ENCODE peak calls at places on chromosome 12, in eight cellular contexts. K is epithelial cell of esophagus, H is lower leg skin, Z is HFF-Myc, G is astrocyte of the spinal cord, R is cardiac muscle cell, F is tibial artery, I is AG04450. Q is an unnamed sample.

GRCh38 chr12:104921340-104921739 is 36.8 kb downstream of the SLC41A2 start:
- DNase-seq in R (no peak), G (no peak), I (no peak), K (no peak), H (no peak), F (no peak), Z (no peak), Q (no peak)

GRCh38 chr12:18752280-18752920 is 14.5 kb downstream of the CAPZA3 start:
- DNase-seq in K (peak), Z (peak), I (peak), H (no peak), G (peak), R (no peak), F (no peak), Q (no peak)

GRCh38 chr12:10027311-10028099 is 3.0 kb upstream of the CLEC9A start:
- DNase-seq in H (no peak), G (no peak), Z (peak), F (no peak), R (no peak), K (peak), I (no peak), Q (no peak)

GRCh38 chr12:98895086-98895651 is 250.1 kb downstream of the APAF1 start:
- DNase-seq in Z (no peak), G (no peak), R (peak), I (no peak), F (no peak), H (no peak), K (no peak), Q (no peak)

GRCh38 chr12:83573676-83574075 is 887.0 kb downstream of the TMTC2 start:
- DNase-seq in G (peak), R (no peak), K (peak), F (no peak), H (peak), Z (peak), I (no peak), Q (no peak)

GRCh38 chr12:52062167-52063080 is 7.4 kb upstream of the ATG101 start:
- DNase-seq in K (no peak), R (no peak), G (no peak), F (no peak), H (no peak), Z (no peak), I (no peak), Q (no peak)

GRCh38 chr12:6430990-6431353 is 13.8 kb upstream of the CD27 start:
- DNase-seq in H (no peak), G (no peak), Z (no peak), K (no peak), I (no peak), F (peak), R (no peak), Q (no peak)

GRCh38 chr12:50397122-50397650 is 777 bp upstream of the FAM186A start:
- DNase-seq in I (no peak), G (no peak), F (no peak), H (peak), Z (no peak), K (peak), R (no peak), Q (no peak)

GRCh38 chr12:117119592-117120198 is 20.5 kb upstream of the TESC start:
- DNase-seq in Z (no peak), G (no peak), F (no peak), H (no peak), R (peak), I (no peak), K (peak), Q (no peak)

GRCh38 chr12:16611146-16611545 is 5.2 kb upstream of the LMO3 start:
- DNase-seq in G (no peak), Z (no peak), H (no peak), R (no peak), K (no peak), F (no peak), I (no peak), Q (no peak)

GRCh38 chr12:133231001-133231400 is 4.7 kb downstream of the ANHX start:
- DNase-seq in Z (no peak), H (peak), G (no peak), K (no peak), I (no peak), R (no peak), F (peak), Q (no peak)

GRCh38 chr12:88723219-88723618 is 142.9 kb upstream of the KITLG start:
- DNase-seq in Z (no peak), F (no peak), I (no peak), G (peak), K (peak), H (no peak), R (no peak), Q (no peak)

GRCh38 chr12:122126342-122126635 is 47.7 kb downstream of the IL31 start:
- DNase-seq in Z (no peak), G (no peak), H (no peak), K (no peak), R (no peak), I (no peak), F (no peak), Q (no peak)

GRCh38 chr12:122127839-122128238 is 46.2 kb downstream of the IL31 start:
- DNase-seq in R (no peak), Z (no peak), F (no peak), H (no peak), I (no peak), G (no peak), K (no peak), Q (no peak)

GRCh38 chr12:122128481-122128880 is 45.5 kb downstream of the IL31 start:
- DNase-seq in H (no peak), K (no peak), G (no peak), F (no peak), R (no peak), I (no peak), Z (no peak), Q (no peak)

GRCh38 chr12:122125452-122126341 is 47.1 kb downstream of the MLXIP start:
- DNase-seq in Z (no peak), I (no peak), R (no peak), K (no peak), H (no peak), G (no peak), F (no peak), Q (no peak)

DNA sequence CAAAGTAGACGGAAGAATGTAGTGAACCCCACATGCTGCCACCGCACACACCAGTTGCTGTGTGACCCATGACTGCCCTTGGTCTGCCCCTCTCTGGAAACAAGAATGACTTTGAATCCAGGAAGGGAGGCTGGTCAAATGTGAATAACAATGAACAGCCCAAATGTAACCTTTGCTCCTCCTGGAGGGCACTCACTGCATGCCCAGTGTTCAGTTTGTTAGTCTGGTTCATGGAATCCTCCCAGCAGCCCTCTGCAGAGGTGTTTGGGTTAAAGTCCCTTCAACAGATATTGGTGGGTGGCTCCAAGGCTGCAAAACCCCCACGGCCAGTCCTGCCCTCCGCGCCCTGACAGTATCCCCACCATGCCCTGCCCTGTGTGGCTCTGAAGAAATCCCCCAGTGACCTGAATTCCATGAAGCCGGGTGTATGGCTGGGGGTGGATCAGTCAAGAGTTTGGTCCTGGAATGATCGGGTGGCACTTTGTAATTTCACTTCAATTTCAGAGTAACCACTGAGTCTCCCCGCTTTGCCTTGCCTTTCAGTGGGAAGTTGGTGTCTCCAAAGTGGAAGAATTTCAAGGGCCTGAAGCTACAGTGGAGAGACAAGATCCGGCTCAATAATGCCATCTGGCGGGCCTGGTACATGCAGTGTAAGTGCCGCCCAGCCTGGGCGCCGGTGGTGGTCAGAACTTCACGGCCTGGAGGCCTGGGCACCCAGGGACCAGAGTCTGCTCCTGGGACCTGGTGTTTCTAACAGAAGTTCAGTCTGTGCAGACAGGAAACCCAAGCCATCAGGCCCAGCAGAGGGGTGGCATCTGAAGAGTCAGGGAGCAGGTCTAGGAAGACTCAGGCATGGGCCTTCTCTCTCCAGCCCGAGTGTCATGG is 47.1 kb downstream of the IL31 start:
- DNase-seq in H (no peak), I (no peak), F (no peak), K (peak), R (no peak), Z (no peak), G (no peak), Q (no peak)
- TF ChIP-seq CTCF in H (no peak), I (peak), F (no peak), K (peak), R (no peak), Z (no peak), G (no peak), Q (no peak)

DNA sequence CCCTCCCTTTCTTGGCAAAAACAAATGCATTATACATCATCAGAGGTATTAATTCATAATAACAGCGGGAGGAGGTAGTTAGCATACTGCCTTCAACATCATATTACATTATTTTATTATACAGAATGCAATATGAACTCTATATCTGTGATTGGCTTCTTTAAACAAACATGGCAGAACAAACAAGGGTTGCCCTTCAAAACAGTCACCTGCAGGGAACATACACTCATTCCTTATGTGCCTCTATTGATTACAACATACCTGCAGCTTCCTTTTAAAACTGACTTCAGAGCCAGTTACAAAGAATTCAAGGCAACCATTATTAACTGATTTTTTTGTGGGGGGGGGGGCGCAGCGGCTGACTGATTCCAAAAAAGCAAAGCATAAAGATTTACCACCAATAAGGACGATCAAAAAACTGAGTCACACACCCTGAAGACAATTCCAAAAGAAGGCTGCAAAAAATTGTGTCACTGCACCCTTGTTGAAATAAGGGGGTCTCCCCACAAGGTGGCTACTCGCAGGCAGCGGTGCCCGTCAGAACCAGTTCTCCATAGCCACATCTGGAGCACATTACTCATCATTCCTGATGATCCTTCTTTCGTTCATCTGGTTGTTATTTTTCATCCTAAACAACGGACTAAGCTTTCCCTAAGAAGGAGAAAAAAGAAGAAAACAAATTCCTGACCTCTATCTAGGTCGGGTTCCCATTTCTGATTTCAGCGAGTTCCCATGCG is 51.8 kb downstream of the SMUG1 start:
- DNase-seq in Z (peak), G (no peak), I (no peak), R (no peak), K (no peak), H (no peak), F (no peak), Q (no peak)
- TF ChIP-seq CTCF in Z (peak), G (no peak), I (no peak), R (no peak), K (no peak), H (no peak), F (no peak), Q (no peak)

GRCh38 chr12:55996201-55996714 is 818 bp upstream of the SUOX start:
- DNase-seq in F (no peak), R (peak), I (no peak), H (no peak), Z (peak), K (peak), G (peak), Q (peak)
- TF ChIP-seq CTCF in F (peak), R (peak), I (peak), H (no peak), Z (peak), K (peak), G (peak), Q (peak)

GRCh38 chr12:48968467-48968866 is 3.1 kb downstream of the WNT10B start:
- DNase-seq in Z (no peak), H (no peak), I (no peak), R (no peak), K (no peak), F (no peak), G (no peak), Q (no peak)

GRCh38 chr12:48966177-48966890 is 5.2 kb downstream of the WNT10B start:
- DNase-seq in K (no peak), R (no peak), Z (no peak), I (no peak), G (no peak), F (no peak), H (no peak), Q (no peak)

GRCh38 chr12:48961801-48962200 is 4.5 kb upstream of the ARF3 start:
- DNase-seq in H (no peak), Z (no peak), K (no peak), I (no peak), F (no peak), R (no peak), G (no peak), Q (no peak)

GRCh38 chr12:48968004-48968403 is 3.5 kb downstream of the WNT10B start:
- DNase-seq in F (no peak), I (no peak), Z (no peak), H (no peak), K (no peak), R (no peak), G (no peak), Q (no peak)

GRCh38 chr12:48965447-48965846 is 6.1 kb downstream of the WNT10B start:
- DNase-seq in H (no peak), I (no peak), K (no peak), Z (no peak), R (no peak), G (no peak), F (no peak), Q (no peak)
- TF ChIP-seq CTCF in H (no peak), I (peak), K (peak), Z (peak), R (peak), G (peak), F (no peak), Q (no peak)